ENCODE peak calls at places on chromosomes 1 and 21, in seven cellular contexts. Q is astrocyte; I is Peyer's patch; M is CD4-positive, alpha-beta memory T cell; X is GM12878; P is breast epithelium; F is CD8-positive, alpha-beta memory T cell. V is an unnamed sample.
A peak's percentile ranks its signal among the peaks of the same experiment; 100 is the strongest.

GRCh38 chr1:43982241-43982640 is 3.2 kb downstream of the B4GALT2 start:
- DNase-seq in Q (no peak), P (no peak), F (no peak), X (no peak), M (no peak), I (no peak), V (no peak)

GRCh38 chr1:39134768-39135333 is 69.6 kb upstream of the MACF1 start:
- DNase-seq in F (no peak), P (no peak), Q (no peak), M (no peak), I (no peak), X (no peak), V (no peak)

GRCh38 chr1:9900142-9901043 is 9.7 kb downstream of the CTNNBIP1 start:
- DNase-seq in Q (no peak), M (no peak), F (no peak), I (peak; percentile 54), P (no peak), X (no peak), V (no peak)

GRCh38 chr1:165826565-165826964 is 849 bp upstream of the UCK2 start:
- DNase-seq in I (no peak), Q (no peak), F (no peak), X (no peak), M (no peak), P (no peak), V (no peak)

GRCh38 chr1:35555601-35556477 is 1.4 kb downstream of the KIAA0319L start:
- DNase-seq in P (no peak), M (no peak), I (no peak), X (no peak), Q (peak; percentile 72), F (no peak), V (no peak)

GRCh38 chr1:5901150-5901549 is 91.1 kb downstream of the NPHP4 start:
- DNase-seq in F (no peak), I (no peak), X (no peak), M (no peak), P (peak; percentile 40), Q (no peak), V (no peak)

GRCh38 chr1:18714404-18715175 is 83.9 kb downstream of the PAX7 start:
- DNase-seq in I (no peak), X (no peak), F (no peak), M (no peak), P (no peak), Q (no peak), V (no peak)

GRCh38 chr1:184905601-184906322 is 68.5 kb downstream of the NIBAN1 start:
- DNase-seq in F (no peak), I (no peak), Q (no peak), M (no peak), X (no peak), P (no peak), V (no peak)

GRCh38 chr1:39645411-39646043 is 6.1 kb upstream of the HEYL start:
- DNase-seq in X (no peak), Q (no peak), I (no peak), P (no peak), F (no peak), M (no peak), V (no peak)

GRCh38 chr1:228734881-228735801 is at the start of gene RHOU:
- DNase-seq in M (peak; percentile 71), I (peak; percentile 19), P (peak; percentile 79), F (peak; percentile 58), X (no peak), Q (peak; percentile 18), V (peak; percentile 47)

GRCh38 chr1:170790651-170791071 is 126.7 kb downstream of the PRRX1 start:
- DNase-seq in Q (peak; percentile 53), M (no peak), F (no peak), P (no peak), X (no peak), I (no peak), V (no peak)

GRCh38 chr1:116299248-116299647 is 73.8 kb upstream of the ATP1A1 start:
- DNase-seq in I (no peak), P (no peak), M (no peak), F (no peak), X (no peak), Q (no peak), V (no peak)

GRCh38 chr1:9732123-9732971 is 80.8 kb downstream of the PIK3CD start:
- DNase-seq in Q (no peak), X (no peak), M (no peak), F (no peak), P (no peak), I (no peak), V (no peak)

GRCh38 chr1:244160455-244161020 is 109.5 kb downstream of the ZBTB18 start:
- DNase-seq in I (no peak), M (no peak), F (no peak), P (no peak), X (no peak), Q (peak; percentile 44), V (no peak)

GRCh38 chr1:228349701-228350171 is 56.9 kb downstream of the TRIM11 start:
- DNase-seq in M (no peak), P (peak; percentile 48), F (no peak), X (no peak), I (no peak), Q (no peak), V (no peak)

GRCh38 chr1:103948526-103948925 is 198.8 kb downstream of the AMY1C start:
- DNase-seq in Q (no peak), X (no peak), I (no peak), P (no peak), F (no peak), M (no peak), V (no peak)

GRCh38 chr21:35818597-35818996 is 241.7 kb downstream of the SETD4 start:
- DNase-seq in F (no peak), I (no peak), P (no peak), M (no peak), Q (no peak), X (no peak), V (no peak)

GRCh38 chr1:230084408-230085177 is 17.6 kb downstream of the GALNT2 start:
- DNase-seq in P (no peak), M (no peak), I (no peak), X (no peak), Q (peak; percentile 99), F (no peak), V (no peak)

GRCh38 chr1:117825414-117825813 is 104.0 kb downstream of the GDAP2 start:
- DNase-seq in F (no peak), M (no peak), X (no peak), I (no peak), P (no peak), Q (no peak), V (no peak)

GRCh38 chr21:43025636-43026180 is 49.9 kb downstream of the CBS start:
- DNase-seq in Q (peak; percentile 95), X (no peak), I (no peak), F (no peak), M (no peak), P (no peak), V (no peak)

GRCh38 chr21:45818276-45818903 is 163.2 kb upstream of the COL6A1 start:
- DNase-seq in M (no peak), F (no peak), Q (peak; percentile 77), I (no peak), X (no peak), P (peak; percentile 24), V (no peak)

GRCh38 chr1:111332190-111332589 is 41.5 kb downstream of the CHIA start:
- DNase-seq in Q (no peak), P (no peak), X (peak; percentile 46), M (no peak), I (no peak), F (no peak), V (no peak)
- H3K4me3 ChIP-seq in Q (no peak overlapping the region), P (no peak overlapping the region), X (no peak overlapping the region), M (no peak overlapping the region), I (no peak overlapping the region), F (no peak overlapping the region), V (no peak overlapping the region)

GRCh38 chr1:156659672-156659993 is 17.6 kb downstream of the NES start:
- DNase-seq in Q (no peak), F (no peak), M (no peak), X (no peak), I (no peak), P (no peak), V (no peak)
- H3K4me1 ChIP-seq in Q (peaks cover 63% of the 10 kb centered on the region), F (peaks cover 58% of the 10 kb centered on the region), M (peaks cover 63% of the 10 kb centered on the region), X (peaks cover 70% of the 10 kb centered on the region), I (peaks cover 30% of the 10 kb centered on the region), P (peaks cover 15% of the 10 kb centered on the region), V (peaks cover 53% of the 10 kb centered on the region)

GRCh38 chr1:168261390-168261789 is 19.3 kb upstream of the TBX19 start:
- DNase-seq in Q (peak; percentile 78), P (no peak), M (no peak), F (no peak), X (no peak), I (no peak), V (no peak)

GRCh38 chr1:168263130-168263529 is 17.5 kb upstream of the TBX19 start:
- DNase-seq in I (no peak), P (no peak), X (no peak), F (no peak), Q (no peak), M (no peak), V (no peak)

GRCh38 chr1:168265596-168265995 is 15.1 kb upstream of the TBX19 start:
- DNase-seq in F (no peak), X (no peak), P (no peak), M (no peak), I (no peak), Q (no peak), V (no peak)

GRCh38 chr1:168266644-168267186 is 14.0 kb upstream of the TBX19 start:
- DNase-seq in X (no peak), P (no peak), M (no peak), F (no peak), I (no peak), Q (peak; percentile 19), V (no peak)

DNA sequence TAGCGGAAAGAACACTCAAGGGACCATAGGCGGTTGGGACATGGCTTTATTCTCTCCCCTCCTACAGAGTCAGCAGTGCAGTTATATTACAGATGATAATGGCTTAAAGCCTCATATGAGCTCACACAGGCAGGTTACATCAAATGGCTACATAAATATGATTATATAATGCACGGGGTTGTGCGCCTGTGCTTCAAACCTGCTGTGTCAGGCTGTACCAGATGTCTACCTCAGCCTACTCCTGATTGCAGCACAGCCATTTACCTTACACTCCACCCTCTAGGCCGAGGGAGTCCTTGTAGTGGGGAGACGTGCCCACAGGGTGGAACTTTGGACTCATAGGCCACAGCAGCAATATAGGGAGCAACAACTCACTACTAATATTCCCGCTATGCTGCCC is 16.4 kb upstream of the TBX19 start:
- DNase-seq in P (no peak), I (no peak), M (no peak), F (no peak), X (no peak), Q (no peak), V (no peak)
- H3K9me3 ChIP-seq in P (no peaks in the 10 kb centered on the region), I (no peaks in the 10 kb centered on the region), M (no peaks in the 10 kb centered on the region), F (no peaks in the 10 kb centered on the region), X (no peaks in the 10 kb centered on the region), Q (no peaks in the 10 kb centered on the region), V (no peaks in the 10 kb centered on the region)

GRCh38 chr1:53420331-53420730 is 38.9 kb upstream of the DMRTB1 start:
- DNase-seq in P (no peak), X (no peak), F (no peak), Q (peak; percentile 69), M (no peak), I (no peak), V (no peak)

GRCh38 chr1:53416264-53416663 is 42.9 kb upstream of the DMRTB1 start:
- DNase-seq in X (no peak), Q (no peak), F (no peak), I (no peak), P (no peak), M (no peak), V (no peak)

GRCh38 chr1:53417003-53417402 is 42.2 kb upstream of the DMRTB1 start:
- DNase-seq in M (no peak), Q (no peak), X (no peak), I (no peak), P (no peak), F (no peak), V (no peak)

GRCh38 chr1:53415432-53415831 is 43.8 kb upstream of the DMRTB1 start:
- DNase-seq in F (no peak), P (no peak), Q (no peak), I (no peak), X (no peak), M (no peak), V (no peak)

GRCh38 chr1:53421208-53421607 is 38.0 kb upstream of the DMRTB1 start:
- DNase-seq in M (no peak), I (no peak), F (no peak), P (no peak), Q (no peak), X (no peak), V (no peak)
- H3K4me3 ChIP-seq in M (no peak overlapping the region), I (no peak overlapping the region), F (no peak overlapping the region), P (no peak overlapping the region), Q (no peak overlapping the region), X (no peak overlapping the region), V (no peak overlapping the region)